ENCODE peak calls at places on chromosomes 7 and 10, in nine cellular contexts. J, M, E, P, G, Q, B, K and V are unnamed samples.

GRCh38 chr10:29532256-29532878 is 102.4 kb downstream of the SVIL start:
- DNase-seq in J (no peak), M (no peak), E (no peak), P (no peak), G (no peak), Q (no peak), B (no peak), K (no peak), V (no peak)

GRCh38 chr10:114662651-114663217 is 4.7 kb upstream of the ABLIM1 start:
- DNase-seq in J (no peak), M (no peak), E (no peak), P (no peak), G (no peak), Q (no peak), B (no peak), K (no peak), V (no peak)

GRCh38 chr10:43585046-43585445 is 10.6 kb upstream of the ZNF239 start:
- DNase-seq in J (no peak), M (no peak), E (no peak), P (no peak), G (no peak), Q (no peak), B (no peak), K (no peak), V (no peak)

GRCh38 chr7:37510043-37510634 is 61.5 kb upstream of the ELMO1 start:
- DNase-seq in J (peak; percentile 4), M (no peak), E (no peak), P (peak; percentile 33), G (peak; percentile 29), Q (no peak), B (peak; percentile 36), K (peak; percentile 61), V (peak; percentile 18)

GRCh38 chr10:5533098-5533731 is 8.5 kb downstream of the CALML3 start:
- DNase-seq in J (no peak), M (no peak), E (no peak), P (no peak), G (no peak), Q (no peak), B (no peak), K (peak; percentile 45), V (no peak)

GRCh38 chr10:132064771-132065437 is 842 bp upstream of the JAKMIP3 start:
- DNase-seq in J (no peak), M (no peak), E (no peak), P (no peak), G (no peak), Q (no peak), B (no peak), K (no peak), V (no peak)

GRCh38 chr7:128161466-128162125 is 79.5 kb upstream of the LEP start:
- DNase-seq in J (no peak), M (no peak), E (no peak), P (no peak), G (no peak), Q (no peak), B (no peak), K (no peak), V (no peak)

GRCh38 chr10:13272164-13272571 is 27.7 kb downstream of the PHYH start:
- DNase-seq in J (no peak), M (peak; percentile 37), E (no peak), P (no peak), G (peak; percentile 76), Q (peak; percentile 29), B (no peak), K (peak; percentile 57), V (no peak)

GRCh38 chr10:31317652-31318381 is 1.2 kb upstream of the ZEB1 start:
- DNase-seq in J (no peak), M (no peak), E (no peak), P (no peak), G (peak; percentile 75), Q (no peak), B (no peak), K (no peak), V (no peak)

GRCh38 chr7:143372070-143372469 is 9.1 kb upstream of the ZYX start:
- DNase-seq in J (no peak), M (peak; percentile 21), E (peak; percentile 76), P (peak; percentile 53), G (no peak), Q (peak; percentile 51), B (peak; percentile 60), K (peak; percentile 36), V (no peak)

GRCh38 chr10:114822771-114823463 is 1.3 kb downstream of the FHIP2A start:
- DNase-seq in J (peak; percentile 73), M (no peak), E (no peak), P (no peak), G (peak; percentile 23), Q (no peak), B (no peak), K (no peak), V (no peak)

GRCh38 chr7:42734568-42734967 is 177.3 kb downstream of the C7orf25 start:
- DNase-seq in J (no peak), M (no peak), E (no peak), P (no peak), G (no peak), Q (no peak), B (no peak), K (no peak), V (no peak)

GRCh38 chr10:71737356-71738172 is 18.0 kb upstream of the C10orf105 start:
- DNase-seq in J (no peak), M (no peak), E (no peak), P (no peak), G (no peak), Q (no peak), B (no peak), K (no peak), V (no peak)

GRCh38 chr10:102602272-102603045 is 41.8 kb upstream of the TRIM8 start:
- DNase-seq in J (no peak), M (no peak), E (no peak), P (no peak), G (no peak), Q (no peak), B (no peak), K (no peak), V (no peak)

GRCh38 chr7:64541438-64542359 is 21.2 kb downstream of the ZNF680 start:
- DNase-seq in J (no peak), M (no peak), E (no peak), P (no peak), G (no peak), Q (peak; percentile 85), B (no peak), K (no peak), V (no peak)

GRCh38 chr10:90779573-90779972 is 78.3 kb downstream of the HTR7 start:
- DNase-seq in J (peak; percentile 5), M (no peak), E (no peak), P (no peak), G (no peak), Q (no peak), B (no peak), K (peak; percentile 51), V (peak; percentile 34)

GRCh38 chr10:104061196-104061595 is 24.5 kb downstream of the COL17A1 start:
- DNase-seq in J (no peak), M (no peak), E (no peak), P (no peak), G (no peak), Q (no peak), B (no peak), K (no peak), V (no peak)
- H3K27ac ChIP-seq in J (no peak overlapping the region), M (no peak overlapping the region), E (no peak overlapping the region), P (no peak overlapping the region), G (no peak overlapping the region), Q (no peak overlapping the region), B (no peak overlapping the region), K (no peak overlapping the region), V (no peak overlapping the region)

GRCh38 chr10:106958591-106959328 is 205.7 kb downstream of the SORCS1 start:
- DNase-seq in J (no peak), M (no peak), E (no peak), P (no peak), G (no peak), Q (peak; percentile 17), B (no peak), K (no peak), V (no peak)

GRCh38 chr10:106960812-106961211 is 203.7 kb downstream of the SORCS1 start:
- DNase-seq in J (no peak), M (no peak), E (no peak), P (no peak), G (no peak), Q (no peak), B (no peak), K (no peak), V (no peak)

GRCh38 chr10:106957825-106958581 is 206.5 kb downstream of the SORCS1 start:
- DNase-seq in J (no peak), M (no peak), E (no peak), P (no peak), G (no peak), Q (no peak), B (no peak), K (no peak), V (no peak)

GRCh38 chr10:106956216-106956915 is 208.1 kb downstream of the SORCS1 start:
- DNase-seq in J (no peak), M (no peak), E (no peak), P (no peak), G (no peak), Q (no peak), B (no peak), K (no peak), V (no peak)

GRCh38 chr10:106959521-106959920 is 205.0 kb downstream of the SORCS1 start:
- DNase-seq in J (no peak), M (no peak), E (no peak), P (no peak), G (peak; percentile 52), Q (no peak), B (no peak), K (no peak), V (no peak)
- H3K27ac ChIP-seq in J (no peak overlapping the region), M (no peak overlapping the region), E (no peak overlapping the region), P (no peak overlapping the region), G (no peak overlapping the region), Q (no peak overlapping the region), B (no peak overlapping the region), K (no peak overlapping the region), V (no peak overlapping the region)

DNA sequence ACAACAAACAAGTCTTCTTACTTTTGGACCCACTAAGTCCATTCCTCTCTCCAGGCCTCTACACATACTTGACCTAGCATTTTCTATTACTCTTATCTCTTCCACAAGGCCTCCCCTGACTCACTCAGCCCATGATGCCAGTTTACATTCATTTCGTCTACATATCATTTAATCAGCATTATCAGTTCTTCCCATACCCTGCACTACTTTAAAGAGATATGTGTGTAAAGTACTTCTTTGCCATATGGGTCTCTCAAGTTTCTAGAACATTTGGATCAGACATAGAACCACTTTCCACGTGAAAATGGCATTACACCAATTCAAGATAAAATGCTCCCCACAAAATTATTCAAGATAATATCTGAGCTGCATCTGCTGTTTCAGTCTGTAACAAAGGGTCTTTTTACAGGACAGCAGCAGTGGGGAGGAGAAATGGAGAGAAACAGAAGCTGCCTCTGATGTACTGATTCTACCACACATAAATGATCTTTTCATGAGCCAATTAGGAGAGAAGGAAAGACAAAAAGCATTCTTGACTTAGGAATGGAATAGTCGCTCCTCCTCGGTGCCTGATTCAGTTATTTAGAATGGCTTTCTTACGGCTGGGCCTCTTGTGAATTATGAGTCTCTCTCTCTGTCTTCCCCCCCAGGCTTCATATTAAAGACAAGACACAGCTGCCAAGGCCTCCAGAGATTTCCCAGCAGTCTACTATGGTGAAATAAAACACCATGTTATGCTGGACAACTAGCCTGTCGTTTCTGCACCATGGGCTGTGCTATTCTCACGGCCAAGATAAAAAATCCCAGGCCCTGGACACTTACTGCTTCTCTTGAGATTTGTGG is 46.9 kb upstream of the SEPTIN7 start:
- DNase-seq in J (no peak), M (no peak), E (no peak), P (no peak), G (no peak), Q (peak; percentile 20), B (no peak), K (no peak), V (no peak)
- H3K27ac ChIP-seq in J (no peak overlapping the region), M (peak overlapping the region; percentile 97), E (no peak overlapping the region), P (no peak overlapping the region), G (no peak overlapping the region), Q (peak overlapping the region; percentile 33), B (no peak overlapping the region), K (peak overlapping the region; percentile 81), V (no peak overlapping the region)

GRCh38 chr7:149093228-149093627 is 2.7 kb upstream of the ZNF786 start:
- DNase-seq in J (no peak), M (no peak), E (no peak), P (no peak), G (no peak), Q (no peak), B (no peak), K (no peak), V (no peak)
- H3K27ac ChIP-seq in J (no peak overlapping the region), M (no peak overlapping the region), E (no peak overlapping the region), P (no peak overlapping the region), G (no peak overlapping the region), Q (no peak overlapping the region), B (peak overlapping the region; percentile 7), K (no peak overlapping the region), V (no peak overlapping the region)